ENCODE peak calls at places on chromosomes 12 and 14, in ten cellular contexts. B is WTC11, P is cardiac fibroblast, G is GM20000, A is fibroblast of pulmonary artery, U is lung, I is HFF-Myc, S is HCT116, M is MM.1S, C is GM10248. F is an unnamed sample.

GRCh38 chr12:112005419-112006395 is 7.3 kb downstream of the TMEM116 start:
- DNase-seq in B (peak), P (no peak), G (no peak), A (no peak), U (peak), I (no peak), S (peak), M (no peak), C (no peak), F (no peak)

GRCh38 chr14:46300765-46301164 is 350.8 kb downstream of the RPL10L start:
- DNase-seq in B (no peak), P (no peak), G (no peak), A (no peak), U (no peak), I (no peak), S (no peak), M (no peak), C (no peak), F (no peak)

GRCh38 chr12:112381421-112381897 is 772 bp downstream of the HECTD4 start:
- DNase-seq in B (no peak), P (no peak), G (no peak), A (no peak), U (no peak), I (no peak), S (no peak), M (peak), C (peak), F (peak)

GRCh38 chr14:22926316-22926715 is 2.9 kb downstream of the PRMT5 start:
- DNase-seq in B (no peak), P (no peak), G (no peak), A (no peak), U (no peak), I (no peak), S (no peak), M (no peak), C (no peak), F (no peak)

GRCh38 chr12:12620730-12621315 is 9.1 kb downstream of the CREBL2 start:
- DNase-seq in B (no peak), P (no peak), G (no peak), A (no peak), U (no peak), I (no peak), S (no peak), M (no peak), C (no peak), F (no peak)

GRCh38 chr12:1907652-1908611 is 10.5 kb downstream of the CACNA2D4 start:
- DNase-seq in B (peak), P (no peak), G (no peak), A (no peak), U (peak), I (no peak), S (no peak), M (no peak), C (peak), F (no peak)

GRCh38 chr14:60757617-60758016 is 23.1 kb downstream of the MNAT1 start:
- DNase-seq in B (no peak), P (peak), G (no peak), A (peak), U (no peak), I (peak), S (no peak), M (no peak), C (no peak), F (no peak)

GRCh38 chr12:45773734-45774133 is 44.2 kb downstream of the ARID2 start:
- DNase-seq in B (no peak), P (no peak), G (no peak), A (no peak), U (no peak), I (no peak), S (no peak), M (no peak), C (no peak), F (no peak)

GRCh38 chr14:101046071-101046470 is 142.5 kb upstream of the RTL1 start:
- DNase-seq in B (no peak), P (no peak), G (no peak), A (no peak), U (no peak), I (no peak), S (no peak), M (no peak), C (no peak), F (no peak)

GRCh38 chr14:56482306-56482705 is 97.3 kb upstream of the TMEM260 start:
- DNase-seq in B (peak), P (peak), G (peak), A (peak), U (no peak), I (no peak), S (peak), M (no peak), C (no peak), F (no peak)

GRCh38 chr12:31118347-31118830 is 44.7 kb downstream of the DDX11 start:
- DNase-seq in B (peak), P (peak), G (no peak), A (no peak), U (no peak), I (no peak), S (no peak), M (no peak), C (peak), F (peak)

GRCh38 chr12:5154091-5154490 is 110.4 kb downstream of the KCNA5 start:
- DNase-seq in B (peak), P (no peak), G (no peak), A (no peak), U (no peak), I (no peak), S (no peak), M (no peak), C (no peak), F (no peak)
- TF ChIP-seq CTCF in B (no peak), P (no peak), G (no peak), A (no peak), U (no peak), I (peak), S (no peak), M (no peak), C (no peak), F (no peak)

GRCh38 chr12:130819248-130819576 is 19.8 kb downstream of the STX2 start:
- DNase-seq in B (no peak), P (no peak), G (no peak), A (no peak), U (no peak), I (no peak), S (no peak), M (no peak), C (no peak), F (no peak)
- TF ChIP-seq CTCF in B (no peak), P (no peak), G (no peak), A (no peak), U (no peak), I (no peak), S (no peak), M (no peak), C (no peak), F (no peak)

GRCh38 chr14:63091394-63091996 is 46.2 kb upstream of the KCNH5 start:
- DNase-seq in B (no peak), P (no peak), G (no peak), A (no peak), U (no peak), I (no peak), S (no peak), M (no peak), C (no peak), F (no peak)
- TF ChIP-seq CTCF in B (no peak), P (no peak), G (no peak), A (no peak), U (no peak), I (no peak), S (no peak), M (no peak), C (no peak), F (no peak)

GRCh38 chr12:6335451-6336078 is 6.3 kb downstream of the TNFRSF1A start:
- DNase-seq in B (peak), P (peak), G (peak), A (peak), U (peak), I (peak), S (no peak), M (peak), C (peak), F (peak)
- TF ChIP-seq CTCF in B (no peak), P (peak), G (peak), A (peak), U (peak), I (peak), S (peak), M (peak), C (peak), F (peak)

DNA sequence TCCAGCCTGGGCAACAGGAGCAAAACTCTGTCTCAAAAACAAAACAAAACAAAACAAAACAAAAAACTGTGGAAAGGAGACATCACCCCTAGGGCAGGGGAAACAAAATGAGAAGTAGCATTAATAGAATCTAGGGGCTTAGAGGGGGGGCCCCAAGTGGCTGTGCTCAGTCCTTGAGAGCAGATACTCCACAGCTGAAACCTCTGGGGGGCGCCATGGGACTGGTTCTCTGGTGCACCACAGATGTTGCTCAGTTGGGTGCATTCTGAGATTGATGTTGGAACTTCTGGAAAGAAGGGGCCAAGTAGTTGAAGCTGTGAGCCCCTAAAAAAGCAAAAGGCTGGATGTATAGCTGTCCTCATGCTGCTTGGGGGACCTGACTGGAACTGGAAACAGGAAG is 11.8 kb upstream of the SYNE2 start:
- DNase-seq in B (peak), P (no peak), G (no peak), A (no peak), U (no peak), I (no peak), S (no peak), M (no peak), C (no peak), F (no peak)
- TF ChIP-seq CTCF in B (peak), P (peak), G (peak), A (no peak), U (peak), I (peak), S (peak), M (no peak), C (no peak), F (peak)

GRCh38 chr14:76195003-76195402 is 43.3 kb downstream of the GPATCH2L start:
- DNase-seq in B (no peak), P (no peak), G (no peak), A (no peak), U (no peak), I (no peak), S (no peak), M (no peak), C (no peak), F (no peak)
- TF ChIP-seq CTCF in B (no peak), P (no peak), G (no peak), A (no peak), U (no peak), I (no peak), S (no peak), M (no peak), C (no peak), F (no peak)

F was measured in GM13977.